ENCODE peak calls at places on chromosomes 7 and 10, in six cellular contexts. One of them, this sample, is unnamed.

GRCh38 chr7:101218236-101219130 is 518 bp downstream of the ZNHIT1 start:
- DNase-seq in NCI-H1436: no peak
- DNase-seq in right atrium auricular region: no peak
- DNase-seq in activated naive CD4-positive, alpha-beta T cell: no peak
- DNase-seq in Caki2: no peak
- DNase-seq in naive thymus-derived CD4-positive, alpha-beta T cell: no peak
- DNase-seq in this sample: no peak

GRCh38 chr10:97612386-97612785 is 20.9 kb downstream of the MORN4 start:
- DNase-seq in activated naive CD4-positive, alpha-beta T cell: no peak
- DNase-seq in naive thymus-derived CD4-positive, alpha-beta T cell: no peak
- DNase-seq in Caki2: peak; percentile 47
- DNase-seq in right atrium auricular region: no peak
- DNase-seq in NCI-H1436: no peak
- DNase-seq in this sample: no peak

GRCh38 chr7:150586068-150586777 is 19.0 kb downstream of the GIMAP4 start:
- DNase-seq in Caki2: no peak
- DNase-seq in right atrium auricular region: no peak
- DNase-seq in naive thymus-derived CD4-positive, alpha-beta T cell: no peak
- DNase-seq in NCI-H1436: no peak
- DNase-seq in activated naive CD4-positive, alpha-beta T cell: no peak
- DNase-seq in this sample: no peak

GRCh38 chr7:45088821-45089313 is at the start of gene NACAD:
- DNase-seq in right atrium auricular region: no peak
- DNase-seq in activated naive CD4-positive, alpha-beta T cell: no peak
- DNase-seq in naive thymus-derived CD4-positive, alpha-beta T cell: no peak
- DNase-seq in NCI-H1436: peak; percentile 77
- DNase-seq in Caki2: no peak
- DNase-seq in this sample: no peak

GRCh38 chr7:94008537-94008936 is 4.4 kb upstream of the BET1 start:
- DNase-seq in activated naive CD4-positive, alpha-beta T cell: no peak
- DNase-seq in NCI-H1436: no peak
- DNase-seq in naive thymus-derived CD4-positive, alpha-beta T cell: no peak
- DNase-seq in Caki2: peak; percentile 20
- DNase-seq in right atrium auricular region: no peak
- DNase-seq in this sample: no peak

GRCh38 chr10:132961864-132962622 is 19.7 kb upstream of the CFAP46 start:
- DNase-seq in naive thymus-derived CD4-positive, alpha-beta T cell: peak; percentile 58
- DNase-seq in activated naive CD4-positive, alpha-beta T cell: peak; percentile 39
- DNase-seq in Caki2: peak; percentile 80
- DNase-seq in right atrium auricular region: peak; percentile 83
- DNase-seq in NCI-H1436: peak; percentile 25
- DNase-seq in this sample: no peak

GRCh38 chr10:60955957-60956425 is 12.0 kb upstream of the RHOBTB1 start:
- DNase-seq in activated naive CD4-positive, alpha-beta T cell: no peak
- DNase-seq in right atrium auricular region: no peak
- DNase-seq in naive thymus-derived CD4-positive, alpha-beta T cell: no peak
- DNase-seq in Caki2: no peak
- DNase-seq in NCI-H1436: no peak
- DNase-seq in this sample: no peak

GRCh38 chr10:14062528-14063260 is 268.0 kb downstream of the FRMD4A start:
- DNase-seq in right atrium auricular region: no peak
- DNase-seq in NCI-H1436: no peak
- DNase-seq in naive thymus-derived CD4-positive, alpha-beta T cell: no peak
- DNase-seq in Caki2: peak; percentile 78
- DNase-seq in activated naive CD4-positive, alpha-beta T cell: no peak
- DNase-seq in this sample: no peak

GRCh38 chr7:112199672-112200071 is 6.5 kb downstream of the DOCK4 start:
- DNase-seq in right atrium auricular region: no peak
- DNase-seq in Caki2: no peak
- DNase-seq in activated naive CD4-positive, alpha-beta T cell: no peak
- DNase-seq in NCI-H1436: no peak
- DNase-seq in naive thymus-derived CD4-positive, alpha-beta T cell: no peak
- DNase-seq in this sample: no peak

GRCh38 chr7:127252736-127253288 is at the start of gene GRM8:
- DNase-seq in activated naive CD4-positive, alpha-beta T cell: no peak
- DNase-seq in right atrium auricular region: no peak
- DNase-seq in NCI-H1436: peak; percentile 59
- DNase-seq in Caki2: peak; percentile 70
- DNase-seq in naive thymus-derived CD4-positive, alpha-beta T cell: peak; percentile 20
- DNase-seq in this sample: no peak

GRCh38 chr10:7950981-7951847 is 103.3 kb upstream of the GATA3 start:
- DNase-seq in activated naive CD4-positive, alpha-beta T cell: no peak
- DNase-seq in naive thymus-derived CD4-positive, alpha-beta T cell: no peak
- DNase-seq in Caki2: no peak
- DNase-seq in right atrium auricular region: no peak
- DNase-seq in NCI-H1436: no peak
- DNase-seq in this sample: no peak

GRCh38 chr7:151133986-151134742 is 33.3 kb downstream of the GBX1 start:
- DNase-seq in NCI-H1436: no peak
- DNase-seq in naive thymus-derived CD4-positive, alpha-beta T cell: no peak
- DNase-seq in Caki2: no peak
- DNase-seq in right atrium auricular region: no peak
- DNase-seq in activated naive CD4-positive, alpha-beta T cell: no peak
- DNase-seq in this sample: no peak

GRCh38 chr7:70208236-70209063 is 610.2 kb downstream of the AUTS2 start:
- DNase-seq in right atrium auricular region: no peak
- DNase-seq in Caki2: no peak
- DNase-seq in naive thymus-derived CD4-positive, alpha-beta T cell: no peak
- DNase-seq in activated naive CD4-positive, alpha-beta T cell: no peak
- DNase-seq in NCI-H1436: no peak
- DNase-seq in this sample: no peak

GRCh38 chr7:157043745-157044144 is 33.3 kb upstream of the MNX1 start:
- DNase-seq in NCI-H1436: no peak
- DNase-seq in naive thymus-derived CD4-positive, alpha-beta T cell: no peak
- DNase-seq in right atrium auricular region: no peak
- DNase-seq in activated naive CD4-positive, alpha-beta T cell: no peak
- DNase-seq in Caki2: no peak
- DNase-seq in this sample: no peak

GRCh38 chr7:68706291-68706690 is 892.0 kb upstream of the AUTS2 start:
- DNase-seq in Caki2: peak; percentile 97
- DNase-seq in right atrium auricular region: no peak
- DNase-seq in naive thymus-derived CD4-positive, alpha-beta T cell: no peak
- DNase-seq in NCI-H1436: no peak
- DNase-seq in activated naive CD4-positive, alpha-beta T cell: no peak
- DNase-seq in this sample: no peak

GRCh38 chr10:93199221-93199681 is 125.6 kb downstream of the CYP26A1 start:
- DNase-seq in activated naive CD4-positive, alpha-beta T cell: no peak
- DNase-seq in NCI-H1436: no peak
- DNase-seq in Caki2: peak; percentile 97
- DNase-seq in naive thymus-derived CD4-positive, alpha-beta T cell: no peak
- DNase-seq in right atrium auricular region: peak; percentile 81
- DNase-seq in this sample: no peak

GRCh38 chr7:50352282-50352681 is 47.8 kb downstream of the IKZF1 start:
- DNase-seq in NCI-H1436: no peak
- DNase-seq in activated naive CD4-positive, alpha-beta T cell: no peak
- DNase-seq in Caki2: no peak
- DNase-seq in right atrium auricular region: no peak
- DNase-seq in naive thymus-derived CD4-positive, alpha-beta T cell: peak; percentile 65
- DNase-seq in this sample: no peak

GRCh38 chr10:133316266-133316665 is 7.6 kb downstream of the ZNF511 start:
- DNase-seq in naive thymus-derived CD4-positive, alpha-beta T cell: no peak
- DNase-seq in NCI-H1436: no peak
- DNase-seq in right atrium auricular region: no peak
- DNase-seq in Caki2: no peak
- DNase-seq in activated naive CD4-positive, alpha-beta T cell: no peak
- DNase-seq in this sample: no peak

GRCh38 chr7:123355576-123356195 is 155.9 kb upstream of the SLC13A1 start:
- DNase-seq in NCI-H1436: peak; percentile 10
- DNase-seq in activated naive CD4-positive, alpha-beta T cell: no peak
- DNase-seq in naive thymus-derived CD4-positive, alpha-beta T cell: no peak
- DNase-seq in Caki2: peak; percentile 76
- DNase-seq in right atrium auricular region: no peak
- DNase-seq in this sample: no peak

GRCh38 chr7:111041577-111041976 is 49.4 kb upstream of the LRRN3 start:
- DNase-seq in naive thymus-derived CD4-positive, alpha-beta T cell: no peak
- DNase-seq in Caki2: no peak
- DNase-seq in NCI-H1436: no peak
- DNase-seq in right atrium auricular region: no peak
- DNase-seq in activated naive CD4-positive, alpha-beta T cell: no peak
- DNase-seq in this sample: no peak

GRCh38 chr7:110502893-110503465 is 587.9 kb upstream of the LRRN3 start:
- DNase-seq in NCI-H1436: no peak
- DNase-seq in right atrium auricular region: no peak
- DNase-seq in activated naive CD4-positive, alpha-beta T cell: no peak
- DNase-seq in naive thymus-derived CD4-positive, alpha-beta T cell: no peak
- DNase-seq in Caki2: no peak
- DNase-seq in this sample: no peak

GRCh38 chr10:14184841-14185500 is 145.8 kb downstream of the FRMD4A start:
- DNase-seq in Caki2: peak; percentile 27
- DNase-seq in right atrium auricular region: no peak
- DNase-seq in activated naive CD4-positive, alpha-beta T cell: no peak
- DNase-seq in NCI-H1436: no peak
- DNase-seq in naive thymus-derived CD4-positive, alpha-beta T cell: peak; percentile 85
- DNase-seq in this sample: no peak

GRCh38 chr7:1662101-1662500 is 8.0 kb upstream of the ELFN1 start:
- DNase-seq in naive thymus-derived CD4-positive, alpha-beta T cell: no peak
- DNase-seq in Caki2: no peak
- DNase-seq in NCI-H1436: no peak
- DNase-seq in right atrium auricular region: no peak
- DNase-seq in activated naive CD4-positive, alpha-beta T cell: no peak
- DNase-seq in this sample: no peak

GRCh38 chr7:133053321-133053891 is 28.5 kb downstream of the CHCHD3 start:
- DNase-seq in naive thymus-derived CD4-positive, alpha-beta T cell: no peak
- DNase-seq in right atrium auricular region: peak; percentile 63
- DNase-seq in Caki2: peak; percentile 97
- DNase-seq in NCI-H1436: no peak
- DNase-seq in activated naive CD4-positive, alpha-beta T cell: no peak
- DNase-seq in this sample: no peak

GRCh38 chr10:84007482-84007881 is 131.8 kb upstream of the GHITM start:
- DNase-seq in right atrium auricular region: no peak
- DNase-seq in naive thymus-derived CD4-positive, alpha-beta T cell: no peak
- DNase-seq in NCI-H1436: no peak
- DNase-seq in activated naive CD4-positive, alpha-beta T cell: no peak
- DNase-seq in Caki2: no peak
- DNase-seq in this sample: no peak

GRCh38 chr10:34866848-34867247 is 51.8 kb upstream of the PARD3 start:
- DNase-seq in NCI-H1436: peak; percentile 45
- DNase-seq in right atrium auricular region: no peak
- DNase-seq in naive thymus-derived CD4-positive, alpha-beta T cell: no peak
- DNase-seq in activated naive CD4-positive, alpha-beta T cell: no peak
- DNase-seq in Caki2: no peak
- DNase-seq in this sample: no peak

GRCh38 chr10:103800789-103801540 is 54.4 kb downstream of the SH3PXD2A start:
- DNase-seq in activated naive CD4-positive, alpha-beta T cell: no peak
- DNase-seq in Caki2: peak; percentile 19
- DNase-seq in naive thymus-derived CD4-positive, alpha-beta T cell: peak; percentile 7
- DNase-seq in right atrium auricular region: no peak
- DNase-seq in NCI-H1436: no peak
- DNase-seq in this sample: no peak

GRCh38 chr7:15308831-15309230 is 253.0 kb downstream of the AGMO start:
- DNase-seq in NCI-H1436: no peak
- DNase-seq in naive thymus-derived CD4-positive, alpha-beta T cell: no peak
- DNase-seq in right atrium auricular region: no peak
- DNase-seq in activated naive CD4-positive, alpha-beta T cell: no peak
- DNase-seq in Caki2: no peak
- DNase-seq in this sample: no peak

GRCh38 chr7:86407291-86407690 is 236.4 kb upstream of the GRM3 start:
- DNase-seq in Caki2: no peak
- DNase-seq in activated naive CD4-positive, alpha-beta T cell: no peak
- DNase-seq in right atrium auricular region: no peak
- DNase-seq in NCI-H1436: no peak
- DNase-seq in naive thymus-derived CD4-positive, alpha-beta T cell: no peak
- DNase-seq in this sample: no peak

GRCh38 chr7:140016540-140016939 is 46.2 kb downstream of the PARP12 start:
- DNase-seq in right atrium auricular region: no peak
- DNase-seq in Caki2: no peak
- DNase-seq in activated naive CD4-positive, alpha-beta T cell: no peak
- DNase-seq in NCI-H1436: no peak
- DNase-seq in naive thymus-derived CD4-positive, alpha-beta T cell: no peak
- DNase-seq in this sample: no peak

This sample was measured in osteocyte.